ENCODE peak calls at places on chromosomes 16 and 17, in seven cellular contexts. K is tibial artery, E is lower leg skin, U is AG04449, X is upper lobe of right lung, C is fibroblast of pulmonary artery, Y is kidney. R is an unnamed sample.

GRCh38 chr16:64964126-64964540 is 157.7 kb downstream of the CDH11 start:
- DNase-seq in X (no peak), U (peak; percentile 49), Y (no peak), K (no peak), E (no peak), C (peak; percentile 79), R (no peak)

GRCh38 chr17:3693099-3693498 is 2.9 kb downstream of the P2RX5 start:
- DNase-seq in K (no peak), X (no peak), E (no peak), U (no peak), Y (no peak), C (no peak), R (no peak)

GRCh38 chr17:43591750-43592562 is 45.8 kb upstream of the ETV4 start:
- DNase-seq in E (peak; percentile 67), U (no peak), X (no peak), Y (peak; percentile 86), K (peak; percentile 77), C (peak; percentile 94), R (peak; percentile 50)

GRCh38 chr16:12235110-12235509 is 258.6 kb downstream of the SNX29 start:
- DNase-seq in E (no peak), U (no peak), X (no peak), Y (no peak), K (no peak), C (no peak), R (no peak)

GRCh38 chr17:80618304-80618703 is 73.7 kb downstream of the RPTOR start:
- DNase-seq in C (no peak), X (no peak), K (no peak), Y (no peak), E (no peak), U (no peak), R (no peak)

GRCh38 chr17:49873926-49874325 is 26.1 kb upstream of the TAC4 start:
- DNase-seq in C (no peak), K (no peak), U (no peak), Y (no peak), E (no peak), X (no peak), R (no peak)

GRCh38 chr17:43994272-43995149 is 9.9 kb upstream of the NAGS start:
- DNase-seq in E (peak; percentile 46), U (no peak), X (peak; percentile 84), Y (peak; percentile 88), K (no peak), C (peak; percentile 68), R (peak; percentile 80)

GRCh38 chr16:19139436-19140091 is 25.8 kb downstream of the ITPRIPL2 start:
- DNase-seq in E (no peak), U (no peak), C (no peak), Y (no peak), K (no peak), X (no peak), R (no peak)

GRCh38 chr17:40850287-40850972 is 16.6 kb downstream of the KRT12 start:
- DNase-seq in C (peak; percentile 8), E (no peak), Y (no peak), K (no peak), X (no peak), U (no peak), R (no peak)

GRCh38 chr17:39706921-39707337 is 7.1 kb downstream of the ERBB2 start:
- DNase-seq in K (no peak), X (no peak), E (no peak), C (no peak), U (no peak), Y (peak; percentile 82), R (no peak)

GRCh38 chr16:396199-396598 is 800 bp upstream of the NME4 start:
- DNase-seq in K (no peak), Y (no peak), E (no peak), X (no peak), U (no peak), C (no peak), R (no peak)

GRCh38 chr17:35345926-35346771 is 27.3 kb downstream of the SLFN11 start:
- DNase-seq in X (peak; percentile 85), Y (peak; percentile 85), K (peak; percentile 75), E (peak; percentile 67), U (no peak), C (peak; percentile 59), R (peak; percentile 85)

GRCh38 chr17:44345497-44346026 is 460 bp downstream of the GRN start:
- DNase-seq in K (no peak), E (peak; percentile 58), X (no peak), U (no peak), Y (peak; percentile 77), C (peak; percentile 59), R (no peak)

GRCh38 chr16:5502467-5502869 is 404.9 kb upstream of the EEF2KMT start:
- DNase-seq in K (no peak), E (no peak), X (no peak), U (no peak), Y (no peak), C (no peak), R (no peak)
- TF ChIP-seq CTCF in K (no peak), E (no peak), X (no peak), U (no peak), Y (peak; percentile 34), C (no peak), R (peak; percentile 16)

GRCh38 chr17:14061666-14062560 is 7.4 kb upstream of the COX10 start:
- DNase-seq in K (no peak), Y (no peak), E (peak; percentile 17), X (no peak), U (peak; percentile 67), C (peak; percentile 92), R (no peak)
- TF ChIP-seq CTCF in K (no peak), Y (no peak), E (no peak), X (no peak), U (no peak), C (peak; percentile 22), R (no peak)

DNA sequence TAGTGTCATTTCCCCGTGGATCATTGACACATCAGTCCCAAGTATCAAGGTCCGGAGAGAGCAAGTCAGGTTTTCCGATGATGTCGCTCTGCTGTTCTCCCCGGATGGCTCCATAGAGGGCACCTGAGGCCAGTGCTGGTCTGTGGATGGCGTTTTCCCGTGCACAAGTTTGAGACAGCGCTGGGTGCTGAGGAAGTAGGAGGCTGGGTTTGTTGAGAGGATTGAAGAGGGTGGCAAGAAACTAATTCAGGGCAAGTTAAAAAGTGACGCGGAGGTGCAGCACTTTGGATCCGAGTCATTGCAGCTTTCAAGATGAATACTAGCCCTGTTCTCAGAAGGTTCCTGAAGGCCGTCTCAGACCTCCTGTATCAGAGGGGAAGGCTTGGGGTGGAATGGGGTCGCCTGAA is 7.7 kb downstream of the NUBP1 start:
- DNase-seq in E (no peak), K (no peak), Y (no peak), U (no peak), X (no peak), C (no peak), R (no peak)
- TF ChIP-seq CTCF in E (no peak), K (no peak), Y (no peak), U (no peak), X (no peak), C (no peak), R (no peak)

GRCh38 chr16:2966043-2966802 is 2.1 kb downstream of the KREMEN2 start:
- DNase-seq in C (no peak), K (no peak), E (no peak), Y (peak; percentile 76), U (no peak), X (no peak), R (peak; percentile 34)
- TF ChIP-seq CTCF in C (no peak), K (no peak), E (no peak), Y (no peak), U (no peak), X (no peak), R (no peak)

DNA sequence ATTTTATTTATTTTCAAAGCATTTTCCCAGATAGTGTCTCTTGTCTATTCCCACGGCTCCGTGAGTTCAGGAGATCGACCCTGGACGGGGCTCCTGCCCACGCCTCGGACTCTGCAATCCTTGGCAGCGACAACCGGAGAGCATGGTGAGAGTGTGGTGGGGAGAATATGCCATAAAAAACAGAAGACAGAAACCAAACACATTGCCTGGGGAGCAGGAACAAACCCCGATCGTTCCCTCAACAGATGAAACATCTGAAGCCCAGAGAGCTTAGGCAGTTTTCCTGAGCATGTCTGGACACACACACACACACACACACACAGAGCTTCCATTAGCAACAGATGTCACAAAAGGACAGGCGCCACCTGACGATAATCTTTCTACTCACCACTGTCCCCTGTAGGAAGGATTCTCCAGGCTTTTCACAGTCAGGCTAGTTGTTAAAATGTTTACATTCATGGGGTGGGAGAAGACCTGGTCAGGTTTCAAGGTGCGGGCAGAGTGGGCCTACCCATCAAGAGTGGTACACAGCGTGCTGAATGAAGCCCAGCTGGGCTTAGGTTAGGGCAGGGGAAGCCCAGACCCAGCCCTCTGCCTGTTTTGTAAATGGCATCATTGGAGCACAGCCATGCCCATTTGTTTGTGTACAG is 230.4 kb upstream of the TNRC6C start:
- DNase-seq in K (peak; percentile 58), X (no peak), C (no peak), U (no peak), E (peak; percentile 34), Y (no peak), R (no peak)
- TF ChIP-seq CTCF in K (no peak), X (no peak), C (no peak), U (no peak), E (no peak), Y (no peak), R (no peak)

GRCh38 chr17:75262112-75262606 is 480 bp downstream of the MRPS7 start:
- DNase-seq in Y (no peak), E (no peak), K (no peak), U (no peak), X (no peak), C (no peak), R (no peak)

GRCh38 chr17:75261336-75262111 is at the start of the genes GGA3 and MRPS7:
- DNase-seq in C (peak; percentile 94), K (peak; percentile 96), X (peak; percentile 98), E (peak; percentile 94), U (no peak), Y (peak; percentile 98), R (peak; percentile 97)

GRCh38 chr17:75265614-75266314 is 4.1 kb downstream of the MRPS7 start:
- DNase-seq in K (no peak), E (no peak), U (no peak), C (no peak), Y (no peak), X (no peak), R (no peak)

GRCh38 chr17:75263051-75263450 is 1.4 kb downstream of the MRPS7 start:
- DNase-seq in K (no peak), Y (no peak), C (no peak), E (no peak), U (no peak), X (no peak), R (no peak)

GRCh38 chr17:75260679-75261335 is 599 bp downstream of the GGA3 start:
- DNase-seq in X (no peak), C (no peak), E (no peak), Y (no peak), K (no peak), U (no peak), R (no peak)
- TF ChIP-seq CTCF in X (no peak), C (no peak), E (no peak), Y (no peak), K (no peak), U (peak; percentile 14), R (no peak)

R was measured in lower lobe of right lung.